ENCODE peak calls at places on chromosomes 7 and 10, in eight cellular contexts. L, K, B, T, Z, E, W and F are unnamed samples.

GRCh38 chr10:35876248-35876647 is 234.2 kb upstream of the FZD8 start:
- DNase-seq in L (no peak), K (no peak), B (no peak), T (no peak), Z (no peak), E (peak; percentile 55), W (no peak), F (no peak)

GRCh38 chr7:136012238-136012637 is 35.1 kb upstream of the MTPN start:
- DNase-seq in L (no peak), K (no peak), B (no peak), T (no peak), Z (no peak), E (no peak), W (no peak), F (no peak)

GRCh38 chr7:4026941-4027340 is 655.2 kb upstream of the FOXK1 start:
- DNase-seq in L (peak; percentile 18), K (no peak), B (no peak), T (no peak), Z (no peak), E (no peak), W (no peak), F (no peak)

GRCh38 chr10:50614444-50615137 is 9.2 kb downstream of the SGMS1 start:
- DNase-seq in L (no peak), K (no peak), B (no peak), T (no peak), Z (no peak), E (peak; percentile 22), W (no peak), F (no peak)

GRCh38 chr7:17030559-17030958 is 148.8 kb upstream of the AGR3 start:
- DNase-seq in L (no peak), K (no peak), B (no peak), T (no peak), Z (no peak), E (no peak), W (no peak), F (no peak)

GRCh38 chr10:6112893-6113292 is 24.1 kb downstream of the RBM17 start:
- DNase-seq in L (no peak), K (no peak), B (no peak), T (no peak), Z (no peak), E (no peak), W (no peak), F (no peak)

GRCh38 chr7:44073664-44074348 is 8.4 kb upstream of the PGAM2 start:
- DNase-seq in L (peak; percentile 83), K (peak; percentile 77), B (peak; percentile 91), T (peak; percentile 45), Z (peak; percentile 72), E (no peak), W (peak; percentile 93), F (peak; percentile 87)

GRCh38 chr10:24701447-24701846 is 22.2 kb downstream of the ARHGAP21 start:
- DNase-seq in L (no peak), K (no peak), B (no peak), T (no peak), Z (no peak), E (no peak), W (no peak), F (no peak)

GRCh38 chr7:98788921-98789320 is 80.9 kb downstream of the TMEM130 start:
- DNase-seq in L (peak; percentile 92), K (peak; percentile 23), B (no peak), T (no peak), Z (no peak), E (no peak), W (no peak), F (no peak)

GRCh38 chr10:7365029-7365750 is 45.6 kb downstream of the SFMBT2 start:
- DNase-seq in L (no peak), K (no peak), B (no peak), T (no peak), Z (no peak), E (no peak), W (no peak), F (no peak)

GRCh38 chr10:113095419-113095818 is 145.4 kb downstream of the TCF7L2 start:
- DNase-seq in L (peak; percentile 36), K (no peak), B (no peak), T (no peak), Z (no peak), E (no peak), W (no peak), F (no peak)

GRCh38 chr10:29105516-29106215 is 183.2 kb upstream of the LYZL1 start:
- DNase-seq in L (no peak), K (no peak), B (no peak), T (no peak), Z (no peak), E (peak; percentile 81), W (no peak), F (no peak)

GRCh38 chr10:22518167-22518724 is 172.9 kb downstream of the SPAG6 start:
- DNase-seq in L (no peak), K (no peak), B (no peak), T (no peak), Z (no peak), E (no peak), W (no peak), F (no peak)

GRCh38 chr10:133196936-133197758 is 32.9 kb upstream of the UTF1 start:
- DNase-seq in L (no peak), K (peak; percentile 11), B (no peak), T (no peak), Z (no peak), E (no peak), W (no peak), F (no peak)

GRCh38 chr7:141737118-141737835 is 881 bp upstream of the SSBP1 start:
- DNase-seq in L (no peak), K (no peak), B (peak; percentile 46), T (no peak), Z (no peak), E (peak; percentile 33), W (peak; percentile 39), F (no peak)

GRCh38 chr7:29397398-29397797 is 166.2 kb upstream of the PRR15 start:
- DNase-seq in L (no peak), K (no peak), B (no peak), T (no peak), Z (no peak), E (no peak), W (no peak), F (no peak)

GRCh38 chr7:17374157-17374556 is 75.7 kb downstream of the AHR start:
- DNase-seq in L (no peak), K (no peak), B (no peak), T (no peak), Z (no peak), E (no peak), W (no peak), F (no peak)

GRCh38 chr10:27529010-27529783 is 25.1 kb downstream of the RAB18 start:
- DNase-seq in L (no peak), K (no peak), B (no peak), T (no peak), Z (no peak), E (peak; percentile 59), W (no peak), F (no peak)

GRCh38 chr10:121070257-121070656 is 219.1 kb downstream of the WDR11 start:
- DNase-seq in L (no peak), K (no peak), B (no peak), T (no peak), Z (peak; percentile 23), E (peak; percentile 33), W (no peak), F (no peak)

GRCh38 chr7:142500364-142500763 is 242.5 kb upstream of the PRSS58 start:
- DNase-seq in L (no peak), K (no peak), B (no peak), T (no peak), Z (no peak), E (no peak), W (peak; percentile 53), F (no peak)

DNA sequence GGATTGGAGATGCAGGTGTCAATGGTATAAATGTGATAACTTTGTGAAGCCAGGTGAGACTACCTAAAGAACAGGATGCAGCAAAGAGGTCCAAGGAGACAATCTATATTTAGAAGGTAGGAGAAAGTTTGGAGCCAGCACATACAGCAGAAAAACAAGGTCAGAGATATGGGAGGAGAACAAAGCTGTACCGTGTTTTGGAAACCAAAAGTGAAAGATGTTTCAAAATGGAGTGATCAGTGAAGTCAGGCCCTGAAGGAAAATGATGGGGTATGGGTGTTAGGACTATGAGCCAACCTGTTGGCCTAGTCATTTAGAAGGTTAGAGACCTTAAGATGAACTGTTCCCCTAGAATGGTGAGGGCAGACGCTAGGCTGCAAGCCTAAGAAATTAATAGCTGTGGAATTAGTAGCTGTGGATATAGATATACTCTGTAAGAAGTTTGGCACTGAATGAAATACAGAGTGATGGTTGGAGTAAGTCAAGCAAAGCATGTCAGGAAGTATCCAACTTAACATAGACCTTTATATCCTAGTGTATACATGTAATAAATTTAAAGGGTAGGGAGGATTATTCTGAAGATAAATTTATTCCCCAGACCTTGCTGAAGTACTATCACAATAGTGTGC is 149.8 kb upstream of the WNT16 start:
- DNase-seq in L (no peak), K (no peak), B (no peak), T (no peak), Z (no peak), E (no peak), W (no peak), F (no peak)
- H3K4me1 ChIP-seq in L (peaks cover 16% of the 10 kb centered on the region), K (peaks cover 9% of the 10 kb centered on the region), B (no peaks in the 10 kb centered on the region), T (peaks cover 22% of the 10 kb centered on the region), Z (no peaks in the 10 kb centered on the region), E (no peaks in the 10 kb centered on the region), W (no peaks in the 10 kb centered on the region), F (no peaks in the 10 kb centered on the region)

GRCh38 chr10:114753126-114753525 is 68.5 kb upstream of the FHIP2A start:
- DNase-seq in L (no peak), K (no peak), B (no peak), T (no peak), Z (no peak), E (no peak), W (no peak), F (no peak)
- TF ChIP-seq CTCF in L (no peak), K (no peak), B (no peak), T (no peak), Z (no peak), E (no peak), W (no peak), F (no peak)

DNA sequence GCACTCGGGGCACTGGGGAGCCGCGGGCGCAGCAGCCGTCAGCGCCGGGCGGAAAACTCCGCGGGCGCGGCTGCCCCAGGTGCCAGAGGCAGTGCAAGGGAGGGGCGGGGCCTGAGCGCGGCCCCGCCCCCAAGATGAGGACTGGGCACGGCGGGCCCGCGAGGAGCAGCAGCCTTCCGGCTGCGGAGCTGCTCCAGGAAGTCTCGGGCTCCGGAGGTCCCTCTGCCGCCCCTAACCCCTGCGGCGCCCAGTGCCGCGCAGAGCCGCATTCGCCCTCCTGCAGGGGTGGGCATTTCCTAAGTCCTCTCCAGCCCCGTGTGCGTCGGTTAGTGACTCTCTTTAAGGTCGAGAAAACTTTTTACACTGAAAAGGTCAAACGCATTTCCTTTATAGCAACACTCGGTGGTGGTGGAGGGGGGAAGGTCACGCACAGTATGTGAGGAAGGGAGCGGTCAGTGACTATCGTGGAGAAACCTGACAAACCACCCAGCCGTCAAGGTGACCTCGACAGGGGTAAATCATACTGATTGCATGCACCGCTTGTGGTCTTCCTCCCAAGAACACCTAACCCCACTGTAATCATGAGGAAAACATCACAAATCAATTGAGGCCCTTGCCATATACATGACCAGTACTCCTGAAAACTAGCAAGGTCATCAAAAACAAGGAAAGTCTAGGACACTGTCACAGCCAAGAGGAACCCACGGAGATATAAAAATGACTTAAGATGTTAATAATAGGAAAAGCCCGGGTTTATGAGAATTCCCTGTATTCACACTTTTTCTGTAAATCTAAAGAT is at the start of gene ANXA11:
- DNase-seq in L (peak; percentile 85), K (peak; percentile 87), B (peak; percentile 91), T (no peak), Z (no peak), E (peak; percentile 82), W (peak; percentile 93), F (peak; percentile 94)
- H3K4me1 ChIP-seq in L (peaks cover 25% of the 10 kb centered on the region), K (peaks cover 44% of the 10 kb centered on the region), B (peaks cover 49% of the 10 kb centered on the region), T (peaks cover 73% of the 10 kb centered on the region), Z (peaks cover 37% of the 10 kb centered on the region), E (peaks cover 62% of the 10 kb centered on the region), W (peaks cover 44% of the 10 kb centered on the region), F (peaks cover 55% of the 10 kb centered on the region)

GRCh38 chr10:100636848-100637553 is 101.3 kb downstream of the HIF1AN start:
- DNase-seq in L (no peak), K (no peak), B (no peak), T (no peak), Z (no peak), E (no peak), W (no peak), F (no peak)
- TF ChIP-seq CTCF in L (no peak), K (no peak), B (no peak), T (no peak), Z (no peak), E (no peak), W (no peak), F (no peak)